ENCODE peak calls at places on chromosome 18, in four cellular contexts. E, J, Z and S are unnamed samples.

GRCh38 chr18:37019157-37019571 is 190.2 kb downstream of the KIAA1328 start:
- DNase-seq in E (no peak), J (no peak), Z (peak), S (no peak)

GRCh38 chr18:23958036-23958435 is 56.5 kb upstream of the TTC39C start:
- DNase-seq in E (no peak), J (no peak), Z (no peak), S (peak)

GRCh38 chr18:26574958-26575864 is 26.9 kb upstream of the KCTD1 start:
- DNase-seq in E (no peak), J (peak), Z (peak), S (peak)

GRCh38 chr18:10406172-10406663 is 48.2 kb upstream of the APCDD1 start:
- DNase-seq in E (no peak), J (no peak), Z (no peak), S (no peak)

GRCh38 chr18:33627114-33627513 is 49.1 kb downstream of the ASXL3 start:
- DNase-seq in E (no peak), J (no peak), Z (no peak), S (no peak)

GRCh38 chr18:24727685-24728084 is 267.2 kb downstream of the HRH4 start:
- DNase-seq in E (no peak), J (no peak), Z (no peak), S (no peak)

GRCh38 chr18:240175-240574 is 27.7 kb downstream of the THOC1 start:
- DNase-seq in E (no peak), J (no peak), Z (no peak), S (no peak)

GRCh38 chr18:59461171-59461570 is 102.1 kb upstream of the LMAN1 start:
- DNase-seq in E (no peak), J (no peak), Z (no peak), S (no peak)

GRCh38 chr18:9055185-9055584 is 47.3 kb upstream of the NDUFV2 start:
- DNase-seq in E (no peak), J (peak), Z (peak), S (no peak)

GRCh38 chr18:41737218-41737617 is 217.8 kb upstream of the PIK3C3 start:
- DNase-seq in E (no peak), J (no peak), Z (no peak), S (no peak)

GRCh38 chr18:3107740-3108151 is 94.8 kb upstream of the LPIN2 start:
- DNase-seq in E (no peak), J (no peak), Z (no peak), S (no peak)